ENCODE peak calls at places on chromosome 19, in eight cellular contexts. L is breast epithelium; H is DMS153; U is psoas muscle; Y is PC-3; R is NK-92 treated with Interleukin-12 subunit alpha and Interleukin-12 subunit beta, amount 100 ng/mL, for 24 hours; W is LNCaP clone FGC; N is colonic mucosa. E is an unnamed sample.

GRCh38 chr19:10543059-10543419 is 665 bp upstream of the ATG4D start:
- DNase-seq in Y (no peak), N (no peak), R (no peak), W (no peak), U (no peak), L (no peak), H (peak; percentile 68), E (no peak)

GRCh38 chr19:41870401-41870873 is 6.6 kb upstream of the CD79A start:
- DNase-seq in Y (peak; percentile 40), R (no peak), H (no peak), L (no peak), U (peak; percentile 37), N (no peak), W (no peak), E (no peak)

GRCh38 chr19:1266116-1266817 is 2.9 kb upstream of the CIRBP start:
- DNase-seq in U (peak; percentile 93), Y (peak; percentile 89), N (peak; percentile 95), R (peak; percentile 55), W (no peak), L (no peak), H (no peak), E (no peak)

GRCh38 chr19:28710278-28710677 is 502.7 kb downstream of the UQCRFS1 start:
- DNase-seq in W (peak; percentile 49), U (no peak), Y (peak; percentile 65), N (no peak), R (no peak), L (no peak), H (peak; percentile 39), E (no peak)

GRCh38 chr19:10352764-10353671 is 13.6 kb upstream of the ICAM3 start:
- DNase-seq in W (no peak), N (peak; percentile 31), Y (no peak), U (peak; percentile 88), H (no peak), R (no peak), L (no peak), E (no peak)

GRCh38 chr19:844300-844971 is 3.6 kb downstream of the PRTN3 start:
- DNase-seq in U (peak; percentile 46), L (no peak), W (no peak), H (no peak), Y (no peak), R (no peak), N (no peak), E (no peak)

GRCh38 chr19:44657211-44657921 is 13.7 kb downstream of the PVR start:
- DNase-seq in Y (peak; percentile 54), R (peak; percentile 48), N (peak; percentile 68), L (peak; percentile 23), W (no peak), U (peak; percentile 81), H (no peak), E (no peak)

GRCh38 chr19:49430678-49431329 is 5.6 kb downstream of the GFY start:
- DNase-seq in U (no peak), L (no peak), N (no peak), Y (no peak), W (no peak), R (no peak), H (no peak), E (no peak)

GRCh38 chr19:38705197-38706019 is 38.9 kb downstream of the CAPN12 start:
- DNase-seq in U (no peak), R (no peak), Y (no peak), L (no peak), N (no peak), H (no peak), W (no peak), E (no peak)

E was measured in esophagus muscularis mucosa.